ENCODE peak calls at places on chromosomes 3 and 15, in eight cellular contexts. F is CD8-positive, alpha-beta memory T cell; B is neural progenitor cell; E is H1; M is heart right ventricle; D is endodermal cell; U is heart left ventricle; C is stomach. N is an unnamed sample. For H3K4me1 and H3K36me3, the result is how much of the 10 kb centered on the place peaks cover.

GRCh38 chr15:69861331-69862171 is 236.2 kb downstream of the TLE3 start:
- DNase-seq in B (peak), D (peak), M (no peak), C (no peak), U (no peak), F (no peak), E (no peak), N (no peak)

GRCh38 chr15:31295660-31296059 is 31.0 kb upstream of the KLF13 start:
- DNase-seq in C (peak), M (no peak), B (no peak), U (no peak), F (no peak), D (no peak), E (no peak), N (no peak)

GRCh38 chr3:28348286-28348636 is 260 bp upstream of the ZCWPW2 start:
- DNase-seq in D (no peak), U (no peak), E (no peak), F (no peak), B (no peak), C (no peak), M (no peak), N (no peak)

GRCh38 chr15:99443768-99444446 is 121.9 kb upstream of the MEF2A start:
- DNase-seq in M (no peak), D (no peak), B (no peak), F (no peak), C (peak), U (peak), E (no peak), N (no peak)

GRCh38 chr3:185693985-185694675 is 108.0 kb downstream of the SENP2 start:
- DNase-seq in E (no peak), U (no peak), C (no peak), M (no peak), D (no peak), F (no peak), B (no peak), N (no peak)

GRCh38 chr15:68817304-68818087 is 3.2 kb downstream of the ANP32A start:
- DNase-seq in U (peak), C (peak), D (peak), F (peak), E (no peak), B (peak), M (peak), N (peak)

GRCh38 chr3:61783993-61784718 is 222.8 kb downstream of the PTPRG start:
- DNase-seq in D (peak), F (no peak), B (no peak), C (no peak), M (no peak), U (no peak), E (no peak), N (no peak)

GRCh38 chr15:49649987-49650386 is 29.1 kb downstream of the DTWD1 start:
- DNase-seq in D (no peak), B (no peak), U (no peak), F (no peak), E (no peak), C (no peak), M (no peak), N (no peak)

GRCh38 chr3:190892328-190893011 is 30.0 kb upstream of the GMNC start:
- DNase-seq in C (no peak), U (no peak), D (peak), E (no peak), F (no peak), B (peak), M (no peak), N (no peak)

GRCh38 chr15:44775923-44776322 is 39.6 kb downstream of the TRIM69 start:
- DNase-seq in E (no peak), D (no peak), C (no peak), M (no peak), B (no peak), F (no peak), U (no peak), N (no peak)

GRCh38 chr15:83846847-83847246 is 192.9 kb downstream of the ADAMTSL3 start:
- DNase-seq in E (no peak), C (no peak), D (no peak), F (no peak), U (no peak), B (no peak), M (no peak), N (no peak)

GRCh38 chr15:29952245-29952644 is 130.0 kb upstream of the TJP1 start:
- DNase-seq in E (no peak), M (no peak), U (no peak), D (no peak), C (no peak), F (no peak), B (peak), N (no peak)

GRCh38 chr3:134743006-134743405 is 52.1 kb upstream of the EPHB1 start:
- DNase-seq in B (no peak), F (no peak), E (no peak), U (no peak), D (no peak), M (no peak), C (no peak), N (no peak)

GRCh38 chr3:142087676-142088075 is 61.7 kb downstream of the TFDP2 start:
- DNase-seq in U (no peak), B (no peak), C (no peak), D (no peak), M (no peak), E (no peak), F (no peak), N (no peak)

GRCh38 chr3:31546152-31546551 is 13.4 kb downstream of the STT3B start:
- DNase-seq in C (no peak), B (peak), E (no peak), M (no peak), U (no peak), D (no peak), F (no peak), N (no peak)

GRCh38 chr3:123663977-123664376 is 79.1 kb upstream of the HACD2 start:
- DNase-seq in E (no peak), U (no peak), B (no peak), M (peak), C (no peak), F (no peak), D (no peak), N (no peak)

GRCh38 chr3:58167431-58168351 is 43.1 kb downstream of the DNASE1L3 start:
- DNase-seq in D (peak), F (peak), E (no peak), C (peak), B (peak), M (peak), U (peak), N (no peak)

GRCh38 chr3:115986555-115987207 is 363.4 kb downstream of the GAP43 start:
- DNase-seq in B (peak), E (no peak), U (no peak), M (no peak), F (no peak), C (no peak), D (peak), N (no peak)

GRCh38 chr15:65344214-65344908 is 33.4 kb downstream of the IGDCC3 start:
- DNase-seq in U (no peak), F (no peak), D (no peak), E (no peak), C (no peak), M (no peak), B (no peak), N (no peak)

GRCh38 chr15:25860885-25861866 is 2.0 kb downstream of the ATP10A start:
- DNase-seq in M (no peak), D (no peak), F (peak), E (no peak), C (no peak), B (no peak), U (no peak), N (no peak)

GRCh38 chr3:18424213-18424861 is 802 bp downstream of the SATB1 start:
- DNase-seq in D (no peak), E (no peak), U (peak), M (no peak), F (no peak), C (no peak), B (peak), N (no peak)

GRCh38 chr3:123552768-123553167 is 32.1 kb downstream of the HACD2 start:
- DNase-seq in U (no peak), D (no peak), M (no peak), C (no peak), F (no peak), E (no peak), B (no peak), N (no peak)

GRCh38 chr3:1082024-1082633 is 10.7 kb upstream of the CNTN6 start:
- DNase-seq in F (no peak), C (peak), B (peak), U (peak), D (peak), E (no peak), M (no peak), N (no peak)

GRCh38 chr3:180679178-180680096 is at the start of gene CCDC39:
- DNase-seq in C (peak), M (peak), E (peak), F (peak), U (peak), B (peak), D (peak), N (no peak)

GRCh38 chr3:48088056-48088748 is 72.0 kb upstream of the MAP4 start:
- DNase-seq in M (peak), E (no peak), D (no peak), C (peak), F (no peak), B (peak), U (peak), N (no peak)

GRCh38 chr15:69647160-69647513 is 194.5 kb downstream of the RPLP1 start:
- DNase-seq in C (no peak), B (peak), U (no peak), E (no peak), M (no peak), F (no peak), D (peak), N (no peak)

GRCh38 chr3:66499881-66500574 is 794 bp downstream of the LRIG1 start:
- DNase-seq in E (no peak), C (peak), D (peak), F (peak), U (peak), B (peak), M (peak), N (no peak)

GRCh38 chr3:66496731-66497130 is 4.1 kb downstream of the LRIG1 start:
- DNase-seq in D (no peak), M (no peak), U (no peak), B (no peak), E (no peak), F (no peak), C (no peak), N (no peak)

GRCh38 chr3:66498718-66499611 is 1.9 kb downstream of the LRIG1 start:
- DNase-seq in E (no peak), F (no peak), C (no peak), M (peak), D (peak), U (peak), B (no peak), N (no peak)

GRCh38 chr3:66497288-66497972 is 3.4 kb downstream of the LRIG1 start:
- DNase-seq in U (no peak), M (no peak), F (peak), E (no peak), B (no peak), D (no peak), C (no peak), N (no peak)

GRCh38 chr3:66497982-66498671 is 2.7 kb downstream of the LRIG1 start:
- DNase-seq in E (no peak), U (no peak), D (no peak), B (no peak), C (no peak), M (no peak), F (no peak), N (no peak)
- H3K4me1 ChIP-seq in E (under half), U (under half), D (under half), B (half or more), C (half or more), M (half or more), F (half or more), N (half or more)

GRCh38 chr15:62922514-62922913 is 120.0 kb upstream of the TPM1 start:
- DNase-seq in D (no peak), E (no peak), F (no peak), U (no peak), M (no peak), C (no peak), B (no peak), N (no peak)
- H3K27ac ChIP-seq in D (no peak), E (no peak), F (no peak), U (peak), M (peak), C (no peak), B (no peak), N (no peak)

GRCh38 chr15:80921736-80922135 is 67.9 kb downstream of the MESD start:
- DNase-seq in U (no peak), E (no peak), B (no peak), C (no peak), F (no peak), M (no peak), D (no peak), N (no peak)
- H3K36me3 ChIP-seq in U (under half), E (under half), B (under half), C (under half), F (under half), M (under half), D (under half), N (under half)

DNA sequence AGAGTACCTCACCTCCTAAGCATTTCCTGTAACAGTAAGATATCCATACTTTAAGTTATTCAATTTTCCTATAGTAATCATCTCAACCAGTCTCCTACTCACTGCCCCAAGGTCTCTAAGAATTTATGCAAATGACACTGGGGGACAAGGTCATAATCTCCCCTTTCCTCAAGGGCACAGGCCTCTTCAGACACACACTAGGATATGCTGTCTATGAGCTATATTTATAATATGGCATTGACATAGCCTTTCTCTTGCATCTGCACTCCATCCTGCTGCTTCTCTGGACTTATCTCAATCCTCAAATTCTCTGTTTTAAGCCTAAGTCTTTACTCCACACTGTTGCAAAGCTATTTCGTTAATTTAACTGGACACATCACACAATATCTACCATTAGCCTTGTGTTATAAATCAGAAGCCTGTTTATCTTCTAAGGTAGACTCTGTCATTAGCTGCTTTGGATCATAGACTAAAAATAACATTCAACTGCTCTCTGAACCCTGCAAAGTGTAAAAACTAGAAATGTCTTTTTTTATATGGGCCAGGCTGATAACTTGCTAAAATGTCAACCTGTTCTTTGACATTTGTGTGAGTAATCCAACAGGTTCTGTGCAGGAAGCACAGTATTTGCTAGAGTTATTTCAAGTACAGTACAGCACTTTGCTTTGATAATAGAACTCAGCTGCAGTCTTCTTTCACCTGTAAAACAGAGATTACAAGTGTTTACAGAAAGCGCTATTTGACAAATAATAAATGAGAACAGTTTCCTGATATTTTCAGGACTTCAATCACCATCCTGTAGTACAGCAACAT is 17.8 kb upstream of the SEC62 start:
- DNase-seq in U (no peak), C (no peak), E (no peak), B (no peak), M (no peak), F (no peak), D (no peak), N (no peak)
- H3K4me1 ChIP-seq in U (under half), C (under half), E (under half), B (under half), M (under half), F (under half), D (under half), N (under half)

GRCh38 chr3:160381470-160381869 is 17.6 kb downstream of the IFT80 start:
- DNase-seq in U (no peak), B (no peak), C (no peak), M (no peak), D (no peak), E (no peak), F (no peak), N (no peak)

GRCh38 chr3:160374925-160375324 is 24.1 kb downstream of the IFT80 start:
- DNase-seq in F (no peak), E (no peak), D (no peak), U (no peak), C (no peak), M (no peak), B (no peak), N (no peak)

GRCh38 chr3:160376681-160377080 is 22.3 kb downstream of the IFT80 start:
- DNase-seq in F (no peak), C (no peak), U (no peak), B (no peak), M (no peak), D (no peak), E (no peak), N (no peak)

GRCh38 chr3:160378331-160379109 is 20.5 kb downstream of the IFT80 start:
- DNase-seq in D (no peak), E (no peak), C (no peak), F (no peak), U (no peak), M (no peak), B (no peak), N (no peak)

GRCh38 chr3:160379628-160380214 is 19.3 kb downstream of the IFT80 start:
- DNase-seq in F (no peak), C (no peak), M (no peak), E (no peak), D (no peak), U (no peak), B (no peak), N (no peak)
- H3K27ac ChIP-seq in F (no peak), C (no peak), M (no peak), E (no peak), D (no peak), U (no peak), B (no peak), N (no peak)

DNA sequence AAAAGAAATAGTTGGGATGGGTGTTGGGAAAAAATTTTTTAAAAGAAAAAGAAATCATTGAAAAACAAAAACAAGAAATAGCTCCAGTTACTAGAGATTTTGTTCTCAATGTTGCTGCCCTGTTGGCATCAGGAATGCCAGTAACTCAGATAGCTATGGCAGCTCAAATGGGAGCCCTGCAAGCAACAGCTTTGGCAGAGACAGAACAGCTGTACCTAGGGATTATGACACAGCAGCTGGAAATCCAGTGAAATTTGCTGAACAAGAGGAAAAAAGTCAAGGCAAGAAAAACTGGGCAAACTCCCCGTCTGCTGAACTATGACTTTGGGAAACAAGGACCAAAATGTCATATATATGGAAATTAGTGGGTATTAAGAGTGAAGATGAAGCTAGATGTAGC is 17.1 kb downstream of the AP3S2 start:
- DNase-seq in F (no peak), E (no peak), D (no peak), C (no peak), M (no peak), U (no peak), B (no peak), N (no peak)
- H3K36me3 ChIP-seq in F (under half), E (under half), D (under half), C (half or more), M (under half), U (under half), B (under half), N (under half)

N was measured in effector memory CD4-positive, alpha-beta T cell.